ENCODE peak calls at places on chromosomes 5 and 9, in seven cellular contexts. O, X, R, S, E, F and G are unnamed samples.

GRCh38 chr5:24644757-24645156 is at the start of gene CDH10:
- DNase-seq in O (peak; percentile 74), X (no peak), R (no peak), S (no peak), E (no peak), F (peak; percentile 2), G (peak; percentile 95)

GRCh38 chr9:94805585-94805984 is 79.1 kb downstream of the AOPEP start:
- DNase-seq in O (no peak), X (peak; percentile 72), R (peak; percentile 43), S (no peak), E (peak; percentile 92), F (no peak), G (no peak)

GRCh38 chr5:159316519-159317383 is 13.5 kb downstream of the IL12B start:
- DNase-seq in O (peak; percentile 21), X (peak; percentile 49), R (peak; percentile 29), S (peak; percentile 51), E (peak; percentile 59), F (no peak), G (peak; percentile 52)

GRCh38 chr5:25255128-25255527 is 610.4 kb upstream of the CDH10 start:
- DNase-seq in O (no peak), X (no peak), R (no peak), S (no peak), E (no peak), F (no peak), G (no peak)

GRCh38 chr9:123402981-123403509 is 47.0 kb downstream of the CRB2 start:
- DNase-seq in O (peak; percentile 33), X (no peak), R (no peak), S (no peak), E (no peak), F (no peak), G (no peak)

GRCh38 chr5:33929925-33930690 is 6.1 kb upstream of the RXFP3 start:
- DNase-seq in O (no peak), X (no peak), R (no peak), S (no peak), E (no peak), F (no peak), G (peak; percentile 34)

GRCh38 chr9:37144762-37145161 is 24.4 kb downstream of the ZCCHC7 start:
- DNase-seq in O (no peak), X (no peak), R (no peak), S (no peak), E (no peak), F (no peak), G (no peak)

GRCh38 chr5:72300590-72301339 is 19.3 kb downstream of the MRPS27 start:
- DNase-seq in O (no peak), X (no peak), R (no peak), S (no peak), E (no peak), F (no peak), G (no peak)